ENCODE peak calls at places on chromosomes 7 and 10, in five cellular contexts. K, T, C, X and O are unnamed samples.

GRCh38 chr10:12566161-12567115 is 217.1 kb downstream of the CAMK1D start:
- DNase-seq in K (no peak), T (no peak), C (peak; percentile 52), X (no peak), O (no peak)

GRCh38 chr7:73521636-73522080 is 435 bp downstream of the BAZ1B start:
- DNase-seq in C (peak; percentile 20), K (no peak), X (no peak), T (peak; percentile 61), O (peak; percentile 53)

GRCh38 chr10:97025613-97026242 is 160.0 kb downstream of the SLIT1 start:
- DNase-seq in T (peak; percentile 73), C (peak; percentile 40), X (peak; percentile 80), K (peak; percentile 47), O (no peak)

GRCh38 chr10:10777723-10778122 is 239.9 kb upstream of the CELF2 start:
- DNase-seq in C (no peak), X (no peak), T (no peak), K (no peak), O (no peak)

GRCh38 chr7:86939197-86939814 is 120.1 kb downstream of the ELAPOR2 start:
- DNase-seq in C (peak; percentile 60), X (peak; percentile 64), K (peak; percentile 68), T (no peak), O (no peak)

GRCh38 chr7:120586561-120586960 is 271.4 kb downstream of the TSPAN12 start:
- DNase-seq in T (no peak), C (no peak), X (no peak), K (no peak), O (no peak)

GRCh38 chr7:122305475-122306319 is 1.1 kb upstream of the FEZF1 start:
- DNase-seq in K (peak; percentile 26), C (no peak), X (no peak), T (no peak), O (no peak)

GRCh38 chr7:87058739-87059524 is 522 bp downstream of the ELAPOR2 start:
- DNase-seq in T (peak; percentile 34), X (peak; percentile 15), K (no peak), C (no peak), O (peak; percentile 19)

GRCh38 chr7:4753610-4754432 is 21.6 kb upstream of the AP5Z1 start:
- DNase-seq in X (peak; percentile 72), C (peak; percentile 34), K (peak; percentile 51), T (peak; percentile 88), O (peak; percentile 87)

GRCh38 chr7:41975854-41976253 is 261.2 kb downstream of the GLI3 start:
- DNase-seq in C (no peak), T (no peak), K (no peak), X (no peak), O (no peak)

GRCh38 chr7:156903232-156903909 is 10.4 kb upstream of the LMBR1 start:
- DNase-seq in C (peak; percentile 19), T (peak; percentile 73), K (peak; percentile 89), X (no peak), O (no peak)

GRCh38 chr10:130190065-130190736 is 54.0 kb downstream of the GLRX3 start:
- DNase-seq in C (peak; percentile 75), T (peak; percentile 94), X (peak; percentile 80), K (peak; percentile 18), O (peak; percentile 70)
- TF ChIP-seq POLR2A in C (no peak), T (no peak), X (no peak), K (no peak), O (no peak)

DNA sequence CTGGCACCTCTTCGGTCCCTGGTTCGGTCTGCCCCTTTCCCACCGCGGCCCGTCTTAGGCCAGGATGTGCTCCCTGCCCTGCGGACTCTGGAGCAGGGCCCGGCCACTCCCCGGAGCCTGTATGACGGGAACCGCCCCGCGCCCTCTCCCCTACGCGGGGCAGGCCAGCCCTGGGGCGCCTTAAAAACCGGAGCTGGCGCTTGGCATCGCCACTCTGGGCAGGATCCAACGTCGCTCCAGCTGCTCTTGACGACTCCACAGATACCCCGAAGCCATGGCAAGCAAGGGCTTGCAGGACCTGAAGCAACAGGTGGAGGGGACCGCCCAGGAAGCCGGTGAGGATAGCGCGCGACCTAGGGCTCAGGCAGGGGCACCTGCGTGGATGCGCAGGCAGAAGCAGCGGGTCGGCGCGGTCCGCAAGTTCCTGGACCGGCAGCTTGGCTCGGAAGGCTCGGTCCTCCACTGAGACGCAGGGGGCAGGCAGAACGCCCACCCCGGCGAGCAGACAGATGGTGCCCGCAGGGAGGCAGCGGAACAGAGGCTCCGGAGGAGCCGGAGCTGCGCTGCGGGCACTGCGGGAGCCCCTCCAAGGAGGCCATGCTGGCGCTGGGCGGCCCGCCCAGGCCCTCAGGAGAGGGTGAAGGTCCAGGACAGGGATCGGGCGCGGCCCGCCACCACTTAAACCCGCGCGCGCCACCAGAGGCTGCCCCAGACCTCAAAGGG is at the start of gene ADIRF:
- DNase-seq in C (no peak), T (peak; percentile 67), K (peak; percentile 51), X (no peak), O (no peak)
- TF ChIP-seq POLR2A in C (no peak), T (no peak), K (no peak), X (no peak), O (no peak)

GRCh38 chr10:124745678-124746077 is 1.5 kb upstream of the FAM53B start:
- DNase-seq in K (peak; percentile 56), T (no peak), X (peak; percentile 75), C (peak; percentile 72), O (no peak)

GRCh38 chr10:124743188-124744046 is 761 bp downstream of the FAM53B start:
- DNase-seq in X (peak; percentile 88), K (no peak), T (peak; percentile 46), C (no peak), O (no peak)

GRCh38 chr10:124744688-124745055 is 494 bp upstream of the FAM53B start:
- DNase-seq in T (no peak), C (peak; percentile 71), K (peak; percentile 22), X (no peak), O (peak; percentile 55)

GRCh38 chr10:124745257-124745656 is 1.1 kb upstream of the FAM53B start:
- DNase-seq in T (no peak), K (no peak), X (no peak), C (no peak), O (no peak)

DNA sequence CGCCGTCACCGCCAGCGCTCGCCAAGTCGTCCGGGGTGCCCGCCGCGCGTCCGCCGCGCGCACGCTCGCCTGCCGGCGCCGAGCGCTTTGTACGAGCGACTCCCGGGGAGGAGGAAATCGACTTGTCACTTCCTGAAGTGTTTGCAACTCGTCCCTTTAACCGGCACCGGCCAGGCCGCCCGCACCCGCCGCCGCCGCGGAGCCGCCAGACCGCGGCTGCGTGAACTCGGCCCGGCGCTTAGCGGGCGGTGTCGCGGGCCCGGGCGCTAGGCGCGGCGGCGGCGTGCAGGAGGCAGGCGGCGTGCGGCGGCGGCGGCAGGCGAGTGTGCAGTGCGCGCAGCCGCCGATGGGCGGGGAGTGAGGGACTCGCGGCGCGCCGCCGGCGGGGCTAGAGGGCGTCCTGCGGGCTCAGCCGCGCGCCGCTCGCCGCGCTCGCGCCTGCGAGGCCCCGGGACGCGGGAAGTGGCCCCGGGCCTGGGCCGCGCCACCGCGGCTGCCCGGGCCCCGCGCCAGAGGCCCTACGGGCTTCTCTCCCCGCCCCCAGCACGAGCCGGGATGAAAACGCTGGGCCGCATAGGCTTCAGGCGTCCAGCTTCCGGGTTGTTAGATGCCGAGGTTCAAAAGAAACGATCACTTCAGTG is at the start of gene FAM53B:
- DNase-seq in X (peak; percentile 91), K (peak; percentile 56), T (peak; percentile 87), C (peak; percentile 72), O (no peak)
- TF ChIP-seq POLR2A in X (peak; percentile 43), K (peak; percentile 53), T (no peak), C (no peak), O (no peak)

DNA sequence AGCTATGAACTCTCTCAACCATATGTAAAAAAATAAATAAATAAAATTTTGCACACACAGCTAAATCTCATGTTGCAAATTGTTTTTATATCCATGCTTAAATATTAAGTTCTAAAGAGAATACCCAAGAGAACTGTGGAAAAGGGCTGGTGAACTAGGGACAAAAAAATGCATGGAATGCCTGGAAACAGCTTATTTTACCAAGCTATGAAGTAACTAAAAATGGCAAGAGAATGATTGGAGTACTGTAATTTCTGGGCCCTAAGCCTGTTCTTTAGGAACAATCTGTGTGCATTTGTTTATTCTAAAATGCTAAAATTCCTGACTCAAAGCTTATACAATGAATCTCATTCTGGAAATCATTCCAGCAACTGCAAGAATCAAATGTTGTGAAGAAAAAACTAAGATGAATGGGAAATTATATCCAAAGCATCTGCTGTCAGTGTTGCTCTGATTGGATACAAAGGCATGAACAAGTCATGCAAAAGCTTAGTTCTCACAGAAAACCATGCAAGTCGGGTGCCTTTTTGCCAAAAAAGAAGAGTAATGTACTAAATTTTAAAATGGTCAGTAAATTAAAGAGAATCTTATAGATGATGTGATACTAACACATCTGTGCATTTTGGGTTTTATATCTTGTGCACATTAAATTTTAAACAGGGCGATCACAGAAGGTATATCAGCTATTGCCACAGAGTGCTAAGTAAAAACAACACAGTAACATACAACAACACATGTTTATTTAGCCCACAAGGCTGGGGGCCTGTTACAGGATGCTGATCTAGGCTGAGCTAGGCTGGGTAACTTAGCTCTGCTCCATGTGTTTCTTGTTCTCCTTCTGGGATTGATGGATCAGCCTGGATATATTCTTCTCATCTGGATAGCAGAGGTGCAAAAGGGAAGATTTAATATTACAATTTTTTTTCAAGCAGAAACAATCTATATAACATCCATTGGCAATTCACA is 453.5 kb upstream of the SEMA3A start:
- DNase-seq in T (no peak), C (peak; percentile 94), K (no peak), X (no peak), O (no peak)
- TF ChIP-seq POLR2A in T (no peak), C (no peak), K (no peak), X (no peak), O (no peak)

DNA sequence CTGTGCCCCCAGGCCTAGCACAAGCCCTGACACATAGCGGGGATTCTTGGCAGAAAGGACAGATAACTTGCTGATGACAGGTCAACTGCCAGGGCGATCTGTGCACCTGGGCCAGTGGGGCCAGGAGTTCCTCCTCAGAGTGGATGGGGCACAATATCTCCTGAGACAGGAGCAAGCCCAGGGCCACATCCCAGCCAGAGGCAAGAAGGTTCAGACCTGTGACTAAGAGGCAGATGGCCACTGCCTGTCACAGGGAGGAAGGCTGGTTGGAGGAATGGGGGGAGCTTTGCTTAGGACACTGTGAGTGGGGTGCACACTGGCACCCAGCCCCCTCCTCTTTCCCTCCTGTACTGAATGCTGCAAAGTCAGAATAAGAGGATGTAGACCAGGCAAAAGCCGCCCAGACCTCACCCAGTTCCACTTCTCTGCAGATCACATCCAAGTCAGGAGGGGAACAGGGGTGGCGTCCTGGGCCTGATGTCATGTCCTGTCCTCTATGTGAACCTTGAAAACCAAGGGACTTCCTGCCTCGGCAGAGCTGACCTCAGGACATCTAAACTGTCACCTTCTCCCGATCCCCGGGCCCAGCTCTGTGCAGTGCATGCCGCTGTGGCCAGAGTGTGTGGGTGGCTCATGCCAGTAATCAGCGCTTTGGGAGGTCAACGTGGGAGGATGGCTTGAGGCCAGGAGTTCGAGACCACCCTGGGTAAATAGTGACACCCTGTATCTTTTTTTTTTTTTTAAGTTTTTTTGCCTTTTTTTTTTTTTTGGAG is 1.3 kb downstream of the GUSB start:
- DNase-seq in C (no peak), K (no peak), X (peak; percentile 90), T (peak; percentile 27), O (no peak)
- TF ChIP-seq POLR2A in C (no peak), K (no peak), X (no peak), T (no peak), O (no peak)

DNA sequence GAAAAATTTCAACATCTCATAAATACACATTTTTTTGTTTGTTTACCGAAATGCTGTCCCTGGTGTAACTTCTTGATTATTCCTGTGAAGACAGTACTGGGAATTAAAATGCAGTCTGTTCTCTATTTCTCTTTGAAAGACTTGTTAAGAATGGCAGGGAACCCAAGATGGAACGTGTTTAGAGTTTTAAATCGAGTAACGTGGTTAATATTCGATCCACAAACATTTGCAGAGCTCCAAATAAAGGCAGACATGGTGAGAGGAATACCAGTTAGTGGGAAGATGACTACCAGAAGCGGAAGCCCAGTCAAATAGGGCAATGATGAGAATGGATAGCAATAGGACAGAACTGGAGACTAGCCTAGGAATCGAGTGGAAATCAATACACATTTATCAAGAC is 6.7 kb downstream of the PON3 start:
- DNase-seq in X (no peak), K (no peak), T (no peak), C (no peak), O (no peak)
- TF ChIP-seq POLR2A in X (no peak), K (no peak), T (no peak), C (no peak), O (no peak)